ENCODE peak calls at places on chromosome 5, in five cellular contexts. J, V, Y, O and Z are unnamed samples.

GRCh38 chr5:64210866-64211265 is 45.2 kb downstream of the RNF180 start:
- DNase-seq in J (no peak), V (no peak), Y (no peak), O (no peak), Z (no peak)

GRCh38 chr5:72241346-72242003 is 78.6 kb downstream of the MRPS27 start:
- DNase-seq in J (peak; percentile 91), V (no peak), Y (no peak), O (no peak), Z (no peak)

GRCh38 chr5:58281189-58281588 is 178.7 kb downstream of the PLK2 start:
- DNase-seq in J (no peak), V (no peak), Y (no peak), O (no peak), Z (no peak)

GRCh38 chr5:94376672-94377345 is 241.6 kb downstream of the KIAA0825 start:
- DNase-seq in J (no peak), V (no peak), Y (no peak), O (no peak), Z (no peak)

GRCh38 chr5:74634611-74635286 is 5.8 kb downstream of the ENC1 start:
- DNase-seq in J (no peak), V (no peak), Y (no peak), O (no peak), Z (no peak)

GRCh38 chr5:72106922-72107873 is at the start of gene MAP1B:
- DNase-seq in J (peak; percentile 35), V (peak; percentile 85), Y (peak; percentile 84), O (no peak), Z (no peak)

GRCh38 chr5:65815156-65815555 is 93.2 kb downstream of the NLN start:
- DNase-seq in J (no peak), V (no peak), Y (no peak), O (no peak), Z (no peak)

GRCh38 chr5:71836084-71836483 is 117.0 kb downstream of the CARTPT start:
- DNase-seq in J (no peak), V (no peak), Y (no peak), O (no peak), Z (no peak)

GRCh38 chr5:147226512-147226911 is 8.3 kb upstream of the STK32A start:
- DNase-seq in J (no peak), V (no peak), Y (no peak), O (no peak), Z (no peak)

GRCh38 chr5:154813736-154814135 is 36.7 kb downstream of the FAXDC2 start:
- DNase-seq in J (no peak), V (no peak), Y (no peak), O (no peak), Z (no peak)

GRCh38 chr5:179300834-179301233 is 44.4 kb downstream of the ADAMTS2 start:
- DNase-seq in J (no peak), V (no peak), Y (no peak), O (no peak), Z (no peak)

GRCh38 chr5:177362102-177362868 is 4.6 kb downstream of the RGS14 start:
- DNase-seq in J (no peak), V (no peak), Y (no peak), O (no peak), Z (no peak)

GRCh38 chr5:179908528-179908927 is 831 bp upstream of the TBC1D9B start:
- DNase-seq in J (peak; percentile 32), V (peak; percentile 82), Y (peak; percentile 14), O (no peak), Z (no peak)

GRCh38 chr5:177507596-177508216 is 1.9 kb downstream of the DOK3 start:
- DNase-seq in J (no peak), V (no peak), Y (no peak), O (no peak), Z (no peak)

GRCh38 chr5:151101151-151101550 is 20.3 kb upstream of the TNIP1 start:
- DNase-seq in J (no peak), V (no peak), Y (peak; percentile 71), O (no peak), Z (no peak)

GRCh38 chr5:109005611-109006010 is 257.9 kb downstream of the FER start:
- DNase-seq in J (no peak), V (no peak), Y (no peak), O (no peak), Z (no peak)

GRCh38 chr5:16160706-16161105 is 18.9 kb downstream of the MARCHF11 start:
- DNase-seq in J (peak; percentile 60), V (no peak), Y (peak; percentile 72), O (peak; percentile 2), Z (peak; percentile 12)

GRCh38 chr5:138824924-138825863 is 49.9 kb downstream of the LRRTM2 start:
- DNase-seq in J (peak; percentile 7), V (no peak), Y (peak; percentile 8), O (no peak), Z (no peak)

GRCh38 chr5:159851053-159851452 is 65.2 kb upstream of the ADRA1B start:
- DNase-seq in J (no peak), V (no peak), Y (no peak), O (no peak), Z (no peak)

GRCh38 chr5:103256178-103256577 is 2.4 kb upstream of the MACIR start:
- DNase-seq in J (peak; percentile 22), V (no peak), Y (peak; percentile 32), O (no peak), Z (no peak)

GRCh38 chr5:62340392-62340791 is 34.4 kb downstream of the KIF2A start:
- DNase-seq in J (peak; percentile 39), V (no peak), Y (peak; percentile 50), O (no peak), Z (peak; percentile 28)

GRCh38 chr5:6686916-6687409 is 26.3 kb upstream of the TENT4A start:
- DNase-seq in J (peak; percentile 42), V (no peak), Y (peak; percentile 47), O (no peak), Z (no peak)

GRCh38 chr5:102867999-102868662 is 113.0 kb downstream of the PAM start:
- DNase-seq in J (no peak), V (no peak), Y (no peak), O (no peak), Z (no peak)

GRCh38 chr5:126009566-126009965 is 413.6 kb upstream of the GRAMD2B start:
- DNase-seq in J (no peak), V (peak; percentile 48), Y (no peak), O (no peak), Z (no peak)

GRCh38 chr5:126002222-126002897 is 420.8 kb upstream of the GRAMD2B start:
- DNase-seq in J (no peak), V (no peak), Y (no peak), O (no peak), Z (no peak)

GRCh38 chr5:126004636-126005035 is 418.6 kb upstream of the GRAMD2B start:
- DNase-seq in J (no peak), V (no peak), Y (no peak), O (no peak), Z (no peak)

GRCh38 chr5:126003309-126003708 is 419.9 kb upstream of the GRAMD2B start:
- DNase-seq in J (no peak), V (no peak), Y (no peak), O (no peak), Z (no peak)

GRCh38 chr5:126007841-126008240 is 415.4 kb upstream of the GRAMD2B start:
- DNase-seq in J (no peak), V (no peak), Y (no peak), O (no peak), Z (no peak)
- TF ChIP-seq SP1 in J (no peak), V (no peak), Y (no peak), O (no peak), Z (no peak)

DNA sequence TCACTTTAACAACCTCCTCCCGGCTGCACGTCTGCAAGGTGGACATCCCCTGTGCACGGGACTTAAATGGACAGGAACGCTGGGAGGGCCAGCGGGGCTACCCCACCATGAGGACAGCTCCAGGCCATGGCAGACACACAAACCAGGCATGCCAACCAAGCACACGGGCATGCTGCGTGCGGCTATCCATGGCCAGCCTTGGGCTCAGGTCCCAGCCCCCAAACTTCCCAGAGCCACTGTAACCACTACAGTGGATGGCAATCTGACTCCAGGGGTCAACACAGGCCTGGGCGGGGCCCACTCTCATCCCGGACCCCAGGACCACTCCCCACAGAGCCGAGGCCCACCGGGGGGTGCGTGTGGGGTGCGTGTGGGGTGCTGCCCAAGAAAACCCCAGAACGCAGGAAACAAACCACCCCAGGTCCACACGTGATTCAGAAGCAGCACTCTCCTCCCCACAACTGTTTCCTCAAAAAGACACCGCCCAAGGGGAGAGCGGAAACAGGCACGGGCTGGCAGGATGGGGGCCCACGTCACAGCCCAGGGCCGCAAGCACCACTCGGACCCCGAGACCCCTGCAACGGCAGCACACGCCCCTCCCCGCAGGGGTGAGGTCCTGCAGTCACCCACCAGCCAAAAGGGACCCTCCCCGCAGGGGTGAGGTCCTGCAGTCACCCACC is 7.4 kb downstream of the SLC12A7 start:
- DNase-seq in J (no peak), V (no peak), Y (no peak), O (no peak), Z (no peak)
- H3K4me1 ChIP-seq in J (peaks cover 78% of the 10 kb centered on the region), V (peaks cover 79% of the 10 kb centered on the region), Y (peaks cover 100% of the 10 kb centered on the region), O (no peaks in the 10 kb centered on the region), Z (no peaks in the 10 kb centered on the region)

GRCh38 chr5:80225954-80226353 is 29.9 kb downstream of the SERINC5 start:
- DNase-seq in J (no peak), V (no peak), Y (no peak), O (no peak), Z (no peak)

GRCh38 chr5:80219381-80219780 is 36.5 kb downstream of the SERINC5 start:
- DNase-seq in J (no peak), V (no peak), Y (no peak), O (no peak), Z (no peak)

GRCh38 chr5:80220268-80220897 is 35.5 kb downstream of the SERINC5 start:
- DNase-seq in J (no peak), V (no peak), Y (no peak), O (no peak), Z (no peak)

GRCh38 chr5:80225189-80225588 is 30.7 kb downstream of the SERINC5 start:
- DNase-seq in J (no peak), V (no peak), Y (no peak), O (no peak), Z (no peak)

DNA sequence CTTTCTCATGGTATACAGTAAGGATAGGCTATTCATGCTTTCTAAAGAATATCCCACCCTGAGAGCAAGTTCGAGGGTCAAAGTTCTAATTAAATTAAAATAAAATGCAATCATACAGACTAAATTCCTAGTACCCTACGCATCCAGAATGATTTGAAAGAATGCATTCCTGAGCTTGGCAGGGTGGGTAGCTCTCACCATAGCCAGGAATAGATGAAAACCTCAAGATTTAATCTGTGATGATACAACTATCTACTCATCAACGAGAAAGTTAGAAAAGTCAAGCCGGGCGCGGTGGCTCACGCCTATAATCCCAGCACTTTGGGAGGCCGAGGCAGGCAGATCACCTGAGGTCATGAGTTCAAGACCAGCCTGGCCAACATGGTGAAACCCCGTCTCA is 32.3 kb downstream of the SERINC5 start:
- DNase-seq in J (no peak), V (no peak), Y (no peak), O (no peak), Z (no peak)
- TF ChIP-seq SP1 in J (no peak), V (no peak), Y (no peak), O (no peak), Z (no peak)

DNA sequence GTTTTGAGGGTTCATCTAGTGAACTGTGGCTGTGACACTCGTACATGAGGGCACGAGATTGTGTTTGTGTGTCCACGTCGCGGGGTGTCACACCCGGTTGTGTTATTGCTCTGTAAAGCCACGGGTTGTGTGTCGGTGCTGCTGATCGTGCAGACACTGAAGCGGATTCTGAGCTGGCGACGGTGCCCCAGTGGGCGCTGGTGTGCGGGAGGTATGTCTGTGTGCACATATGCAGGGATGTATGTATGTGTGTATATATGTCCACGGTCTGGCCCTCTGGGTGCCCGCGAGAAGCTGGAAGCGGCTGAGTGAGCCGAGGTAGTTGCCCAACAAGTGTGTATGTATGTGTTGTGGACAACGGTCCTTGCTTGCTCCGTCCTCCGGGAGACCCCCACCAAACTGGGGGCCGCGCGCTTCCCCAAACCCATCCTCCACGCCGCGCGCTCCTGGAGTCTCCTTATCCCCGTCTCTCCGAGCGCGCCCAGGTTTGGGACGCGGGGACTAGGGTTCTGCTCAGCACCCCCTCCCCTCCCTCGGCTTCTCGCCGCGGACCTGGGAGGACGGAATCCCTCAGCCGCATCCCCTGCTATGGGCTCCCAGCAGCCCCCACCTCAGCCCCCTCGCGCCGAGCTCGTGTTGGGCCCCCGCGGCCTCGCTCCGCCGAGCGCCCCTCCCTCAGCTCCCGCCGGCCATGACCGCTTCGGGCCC is 578 bp downstream of the PCDH1 start:
- DNase-seq in J (no peak), V (peak; percentile 63), Y (peak; percentile 21), O (no peak), Z (no peak)
- H3K4me1 ChIP-seq in J (peaks cover 58% of the 10 kb centered on the region), V (peaks cover 44% of the 10 kb centered on the region), Y (peaks cover 49% of the 10 kb centered on the region), O (peaks cover 37% of the 10 kb centered on the region), Z (peaks cover 48% of the 10 kb centered on the region)